ENCODE peak calls at places on chromosome 2, in five cellular contexts. V, Q, Y, N and U are unnamed samples.

GRCh38 chr2:191180712-191181111 is 29.9 kb upstream of the STAT4 start:
- DNase-seq in Y (no peak), Q (no peak), V (no peak), N (no peak), U (no peak)

GRCh38 chr2:46134531-46135229 is 162.5 kb upstream of the EPAS1 start:
- DNase-seq in V (no peak), Y (peak), N (no peak), Q (peak), U (no peak)

GRCh38 chr2:239433777-239434396 is 33.1 kb upstream of the HDAC4 start:
- DNase-seq in Q (no peak), N (peak), V (no peak), Y (no peak), U (no peak)

GRCh38 chr2:74077636-74078035 is 70.1 kb downstream of the BOLA3 start:
- DNase-seq in Y (no peak), V (no peak), Q (peak), N (no peak), U (no peak)

GRCh38 chr2:130391058-130391871 is 35.4 kb downstream of the PTPN18 start:
- DNase-seq in Q (peak), V (peak), Y (peak), N (peak), U (peak)

GRCh38 chr2:27308359-27308875 is at the start of gene UCN:
- DNase-seq in Q (no peak), V (no peak), Y (no peak), N (no peak), U (no peak)

GRCh38 chr2:106314427-106314826 is 120.3 kb upstream of the UXS1 start:
- DNase-seq in Y (no peak), Q (no peak), N (peak), V (no peak), U (no peak)

GRCh38 chr2:102092518-102092917 is 50.0 kb upstream of the IL1R1 start:
- DNase-seq in Y (no peak), N (no peak), V (no peak), Q (no peak), U (no peak)

GRCh38 chr2:99899058-99899855 is 243.1 kb downstream of the AFF3 start:
- DNase-seq in V (no peak), Q (no peak), N (no peak), Y (no peak), U (no peak)

GRCh38 chr2:83234291-83234690 is 1224.8 kb downstream of the SUCLG1 start:
- DNase-seq in V (no peak), N (no peak), Y (no peak), Q (no peak), U (no peak)

GRCh38 chr2:190468814-190469569 is 60.8 kb downstream of the MFSD6 start:
- DNase-seq in Q (peak), N (no peak), V (peak), Y (peak), U (peak)

GRCh38 chr2:220855296-220855695 is 716.8 kb downstream of the EPHA4 start:
- DNase-seq in Y (no peak), V (no peak), Q (no peak), N (no peak), U (no peak)

GRCh38 chr2:102313950-102314349 is 2.6 kb downstream of the IL1RL1 start:
- DNase-seq in Q (no peak), V (no peak), Y (no peak), N (no peak), U (no peak)

GRCh38 chr2:42147641-42148274 is 21.4 kb upstream of the EML4 start:
- DNase-seq in V (no peak), Q (no peak), N (no peak), Y (no peak), U (no peak)

GRCh38 chr2:173860566-173860965 is 104.6 kb downstream of the SP3 start:
- DNase-seq in V (no peak), N (no peak), Y (no peak), Q (no peak), U (no peak)

GRCh38 chr2:240432820-240433801 is 2.4 kb upstream of the GPC1 start:
- DNase-seq in V (peak), N (no peak), Y (peak), Q (no peak), U (peak)

GRCh38 chr2:16104345-16105177 is 164.2 kb downstream of the MYCN start:
- DNase-seq in Y (no peak), Q (no peak), N (no peak), V (no peak), U (no peak)

GRCh38 chr2:10042301-10043161 is 819 bp upstream of the KLF11 start:
- DNase-seq in Q (peak), Y (peak), N (peak), V (peak), U (peak)

GRCh38 chr2:231593666-231594065 is 1.0 kb downstream of the TEX44 start:
- DNase-seq in Q (no peak), N (no peak), V (no peak), Y (no peak), U (no peak)

GRCh38 chr2:66695211-66695735 is 260.3 kb downstream of the MEIS1 start:
- DNase-seq in Q (no peak), Y (no peak), V (no peak), N (no peak), U (no peak)

DNA sequence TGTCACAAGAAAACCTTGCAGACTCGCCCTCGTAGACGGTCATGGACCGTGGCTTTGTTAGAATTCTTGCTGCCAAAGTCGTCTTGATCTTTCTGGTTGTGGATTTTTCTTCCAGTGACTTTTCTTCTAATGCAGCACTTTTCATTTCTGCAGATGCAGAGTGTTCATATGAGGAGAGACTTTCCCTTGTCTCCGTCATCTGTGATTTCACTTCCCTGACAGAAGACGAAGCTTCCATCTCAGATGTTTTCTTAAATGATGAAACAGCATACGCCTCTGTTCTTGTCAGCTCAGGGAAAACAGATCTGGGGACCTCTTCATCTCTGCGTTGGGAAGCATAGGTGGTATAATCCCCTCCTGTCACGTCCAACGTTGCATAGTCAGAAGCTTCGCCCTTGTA is 50.9 kb downstream of the PLEKHA3 start:
- DNase-seq in Q (no peak), V (no peak), N (peak), Y (no peak), U (no peak)
- TF ChIP-seq POLR2AphosphoS5 in Q (no peak), V (no peak), N (no peak), Y (no peak), U (no peak)

GRCh38 chr2:1591461-1591770 is 152.9 kb downstream of the PXDN start:
- DNase-seq in Y (no peak), N (no peak), Q (no peak), V (no peak), U (no peak)

GRCh38 chr2:1595274-1595673 is 149.0 kb downstream of the PXDN start:
- DNase-seq in N (no peak), V (no peak), Q (no peak), Y (no peak), U (no peak)

GRCh38 chr2:1591978-1592907 is 152.1 kb downstream of the PXDN start:
- DNase-seq in V (no peak), N (no peak), Y (peak), Q (peak), U (peak)

GRCh38 chr2:1594281-1595171 is 149.8 kb downstream of the PXDN start:
- DNase-seq in Q (no peak), Y (no peak), N (no peak), V (no peak), U (no peak)

DNA sequence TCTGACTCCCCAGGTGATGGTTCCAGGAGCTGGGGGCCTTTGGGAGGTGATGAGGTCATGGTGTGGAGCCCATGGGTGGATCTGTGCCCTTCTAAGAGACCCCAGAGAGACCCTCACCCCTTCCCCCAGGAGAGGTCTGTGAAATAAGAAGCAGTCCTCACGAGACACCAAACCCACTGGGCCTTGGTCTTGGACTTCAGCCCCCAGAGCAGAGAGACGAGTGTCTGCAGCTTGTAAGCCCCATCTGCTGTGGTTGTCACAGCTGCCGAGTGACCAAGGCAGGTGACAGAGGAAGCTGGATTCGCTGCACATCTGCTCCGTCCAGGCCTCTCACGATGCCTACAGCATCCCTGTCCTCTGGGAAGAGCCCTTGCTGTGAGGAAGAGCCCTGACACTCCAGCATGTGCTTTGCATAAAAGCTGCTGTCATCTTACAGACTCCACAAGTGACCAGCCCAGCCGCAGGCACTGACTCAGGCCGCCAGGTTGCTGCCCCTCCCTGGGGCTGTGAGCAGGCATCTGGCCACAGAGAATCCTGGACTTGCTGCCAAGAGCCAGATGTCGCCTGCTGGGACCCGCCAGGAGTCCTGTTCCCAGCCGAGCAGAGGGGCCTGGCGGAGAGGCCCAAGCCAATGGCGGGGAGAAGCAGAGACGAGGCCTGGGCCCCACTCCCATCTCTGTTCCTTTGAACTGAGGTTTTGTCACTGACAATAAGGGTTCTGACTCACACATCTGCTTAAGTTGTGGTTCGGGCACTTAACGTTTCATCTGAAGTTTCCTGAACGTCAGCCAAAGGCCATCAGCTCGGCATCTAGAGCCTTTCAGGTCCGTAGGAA is 150.7 kb downstream of the PXDN start:
- DNase-seq in Q (no peak), N (no peak), V (no peak), Y (no peak), U (no peak)
- TF ChIP-seq CTCF in Q (no peak), N (no peak), V (no peak), Y (no peak), U (no peak)

GRCh38 chr2:142782942-142783443 is 94.5 kb upstream of the KYNU start:
- DNase-seq in Y (no peak), N (no peak), Q (no peak), V (no peak), U (no peak)
- TF ChIP-seq EP300 in Y (no peak), N (no peak), Q (no peak), V (no peak), U (no peak)

GRCh38 chr2:241496003-241496707 is 12.2 kb downstream of the STK25 start:
- DNase-seq in Q (no peak), V (no peak), N (no peak), Y (no peak), U (no peak)

GRCh38 chr2:241493092-241493491 is 15.3 kb downstream of the STK25 start:
- DNase-seq in Y (no peak), Q (no peak), V (no peak), N (no peak), U (no peak)

GRCh38 chr2:241496904-241497877 is 11.2 kb downstream of the STK25 start:
- DNase-seq in Y (no peak), N (no peak), Q (no peak), V (peak), U (peak)

GRCh38 chr2:241494311-241494908 is 14.0 kb downstream of the STK25 start:
- DNase-seq in Q (no peak), V (no peak), N (no peak), Y (no peak), U (peak)

DNA sequence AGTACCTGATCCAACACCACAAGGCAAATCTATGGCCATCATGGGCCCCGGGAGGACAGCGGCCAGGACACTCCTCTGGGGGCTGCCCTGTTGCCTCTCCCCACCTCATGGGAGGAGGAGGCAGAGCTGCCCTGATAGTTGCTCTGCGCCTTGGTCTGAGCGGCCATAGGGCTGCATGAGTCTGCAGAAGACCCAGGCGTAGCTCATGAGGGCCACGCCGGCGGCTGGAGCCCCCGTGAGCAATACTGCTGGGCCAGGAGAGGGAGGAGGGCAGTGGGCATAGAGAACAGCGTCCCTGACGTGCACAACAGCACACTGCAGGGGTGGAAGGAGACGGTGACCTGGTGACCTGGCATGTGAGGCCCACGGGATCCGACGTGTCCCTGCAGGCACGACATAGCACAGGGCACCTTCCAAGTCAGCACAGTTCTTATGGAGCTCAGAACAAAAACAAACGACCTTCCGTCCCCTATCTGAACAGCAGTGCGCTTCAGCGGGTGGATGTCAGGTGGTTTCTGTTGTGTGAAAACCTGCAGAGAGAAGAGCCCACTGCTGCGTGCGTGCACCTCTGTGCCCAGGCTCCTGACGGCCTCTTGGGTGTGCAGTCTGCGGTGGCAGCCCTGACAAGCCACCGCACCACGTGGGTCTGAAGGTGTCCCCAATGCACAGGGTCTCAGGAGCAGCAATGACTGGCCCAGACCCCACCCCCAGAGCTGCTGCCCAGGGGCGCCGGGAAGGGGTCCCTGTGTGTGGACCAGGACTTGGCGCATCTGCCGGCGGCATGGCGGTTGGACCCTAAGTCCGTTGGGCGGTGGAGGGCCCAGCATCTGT is 13.0 kb downstream of the STK25 start:
- DNase-seq in Y (no peak), N (no peak), V (no peak), Q (no peak), U (no peak)
- TF ChIP-seq POLR2AphosphoS5 in Y (no peak), N (no peak), V (no peak), Q (no peak), U (no peak)

GRCh38 chr2:30240162-30240696 is 8.9 kb downstream of the LBH start:
- DNase-seq in V (no peak), Q (peak), N (no peak), Y (no peak), U (no peak)

GRCh38 chr2:30245364-30245763 is 14.0 kb downstream of the LBH start:
- DNase-seq in Y (no peak), Q (no peak), N (no peak), V (no peak), U (no peak)

GRCh38 chr2:30239308-30240161 is 8.2 kb downstream of the LBH start:
- DNase-seq in Y (peak), V (peak), N (no peak), Q (peak), U (peak)

GRCh38 chr2:30238143-30238800 is 6.9 kb downstream of the LBH start:
- DNase-seq in Q (no peak), V (no peak), N (no peak), Y (peak), U (no peak)

DNA sequence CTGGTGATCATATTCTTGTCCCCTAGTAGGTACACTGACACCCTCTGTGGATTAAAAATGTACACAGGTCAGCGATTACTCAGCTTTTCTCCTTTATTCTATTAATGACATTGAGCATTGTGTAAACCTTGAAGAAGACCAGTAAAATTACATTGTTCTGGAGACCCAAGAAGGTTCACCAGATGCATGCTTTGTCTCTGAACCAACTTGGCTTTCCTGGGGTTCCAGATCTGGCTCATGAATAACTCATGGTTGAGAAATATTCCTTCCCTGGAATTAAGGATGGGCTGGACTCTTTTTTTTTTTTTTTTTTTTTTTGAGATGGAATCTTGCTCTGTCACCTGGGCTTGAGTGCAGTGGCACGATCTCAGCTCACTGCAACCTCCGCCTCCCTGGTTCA is 11.9 kb downstream of the LBH start:
- DNase-seq in N (no peak), Q (no peak), Y (no peak), V (no peak), U (no peak)
- TF ChIP-seq CTCF in N (no peak), Q (no peak), Y (no peak), V (no peak), U (no peak)

GRCh38 chr2:18169787-18170175 is 291.3 kb downstream of the KCNS3 start:
- DNase-seq in Q (no peak), V (no peak), Y (no peak), N (no peak), U (no peak)
- TF ChIP-seq EP300 in Q (no peak), V (no peak), Y (no peak), N (no peak), U (no peak)